ENCODE peak calls at places on chromosomes 11 and 22, in five cellular contexts. F is thoracic aorta, J is heart left ventricle, M is Calu3, S is fibroblast of the aortic adventitia. V is an unnamed sample.

GRCh38 chr11:67368621-67369020 is 4.8 kb downstream of the CLCF1 start:
- DNase-seq in F (no peak), J (no peak), M (no peak), S (no peak), V (no peak)

GRCh38 chr11:120573756-120574354 is 62.3 kb downstream of the GRIK4 start:
- DNase-seq in F (no peak), M (no peak), S (no peak), J (no peak), V (no peak)

GRCh38 chr11:3206128-3206921 is 12.3 kb downstream of the MRGPRG start:
- DNase-seq in M (no peak), J (no peak), S (no peak), F (no peak), V (no peak)

GRCh38 chr11:34311126-34311525 is 46.7 kb downstream of the ABTB2 start:
- DNase-seq in S (no peak), J (peak), F (no peak), M (no peak), V (no peak)

GRCh38 chr11:30510750-30511149 is 75.4 kb downstream of the MPPED2 start:
- DNase-seq in S (no peak), J (no peak), F (no peak), M (no peak), V (no peak)

GRCh38 chr11:126375726-126376125 is 20.2 kb downstream of the ST3GAL4 start:
- DNase-seq in F (no peak), M (no peak), J (no peak), S (peak), V (no peak)

GRCh38 chr11:75905434-75905833 is 90.4 kb downstream of the UVRAG start:
- DNase-seq in M (no peak), J (no peak), S (no peak), F (no peak), V (no peak)

GRCh38 chr11:75174781-75175370 is 24.0 kb downstream of the SLCO2B1 start:
- DNase-seq in M (no peak), J (peak), F (no peak), S (peak), V (no peak)

GRCh38 chr11:95108671-95109551 is 19.3 kb downstream of the ENDOD1 start:
- DNase-seq in S (peak), J (no peak), M (no peak), F (no peak), V (no peak)

GRCh38 chr11:108551653-108552462 is 41.7 kb downstream of the EXPH5 start:
- DNase-seq in F (no peak), J (no peak), S (no peak), M (peak), V (no peak)

GRCh38 chr11:79100093-79100704 is 340.6 kb downstream of the TENM4 start:
- DNase-seq in F (no peak), S (peak), M (peak), J (no peak), V (peak)

GRCh38 chr22:40406063-40406890 is 35.9 kb downstream of the SGSM3 start:
- DNase-seq in S (no peak), F (no peak), J (no peak), M (no peak), V (no peak)

GRCh38 chr11:9600651-9601040 is 27.2 kb downstream of the WEE1 start:
- DNase-seq in M (peak), S (no peak), J (no peak), F (no peak), V (no peak)

GRCh38 chr11:2930705-2931415 is 1.6 kb upstream of the PHLDA2 start:
- DNase-seq in F (no peak), M (peak), J (peak), S (peak), V (peak)

DNA sequence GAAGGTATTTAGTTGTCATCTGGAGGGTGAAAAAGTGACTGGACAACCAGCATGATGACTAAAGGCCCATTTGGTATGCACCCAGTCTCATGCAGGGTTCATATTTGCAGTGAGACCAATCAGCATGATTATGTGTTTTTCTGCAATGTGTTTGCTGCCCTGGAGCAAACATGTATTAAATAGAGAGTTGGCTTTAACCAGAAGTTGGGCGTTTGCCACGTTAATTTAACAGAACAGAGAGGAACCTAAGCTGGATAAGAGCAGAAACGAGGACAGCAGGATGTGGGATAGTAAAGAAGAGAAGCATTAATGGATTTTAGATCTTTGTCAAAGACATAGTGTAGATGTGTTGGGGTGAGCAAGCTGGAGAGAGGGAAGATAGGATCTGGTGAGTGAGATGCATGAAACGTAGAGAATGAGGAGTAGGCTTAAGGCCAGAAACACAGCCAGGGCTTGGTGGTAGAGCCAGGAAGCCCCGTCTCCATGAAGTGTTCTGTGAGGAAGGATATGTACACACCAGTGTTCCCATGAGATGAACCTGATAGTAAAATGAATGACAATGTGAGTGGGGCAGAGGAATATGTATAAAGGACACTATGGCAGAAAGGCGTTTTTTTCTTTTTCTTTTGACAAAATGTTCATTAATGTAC is 164.0 kb upstream of the PDGFD start:
- DNase-seq in S (no peak), M (no peak), J (no peak), F (no peak), V (no peak)
- TF ChIP-seq CTCF in S (no peak), M (no peak), J (no peak), F (no peak), V (no peak)

GRCh38 chr11:70812472-70812871 is 414.1 kb downstream of the CTTN start:
- DNase-seq in J (no peak), S (no peak), M (no peak), F (no peak), V (no peak)

GRCh38 chr11:70815485-70815832 is 417.1 kb downstream of the CTTN start:
- DNase-seq in M (no peak), J (no peak), S (no peak), F (no peak), V (no peak)

GRCh38 chr11:70811483-70811882 is 413.2 kb downstream of the CTTN start:
- DNase-seq in M (no peak), F (no peak), J (no peak), S (no peak), V (no peak)

GRCh38 chr11:70811915-70812314 is 413.6 kb downstream of the CTTN start:
- DNase-seq in J (no peak), S (no peak), M (no peak), F (no peak), V (no peak)

DNA sequence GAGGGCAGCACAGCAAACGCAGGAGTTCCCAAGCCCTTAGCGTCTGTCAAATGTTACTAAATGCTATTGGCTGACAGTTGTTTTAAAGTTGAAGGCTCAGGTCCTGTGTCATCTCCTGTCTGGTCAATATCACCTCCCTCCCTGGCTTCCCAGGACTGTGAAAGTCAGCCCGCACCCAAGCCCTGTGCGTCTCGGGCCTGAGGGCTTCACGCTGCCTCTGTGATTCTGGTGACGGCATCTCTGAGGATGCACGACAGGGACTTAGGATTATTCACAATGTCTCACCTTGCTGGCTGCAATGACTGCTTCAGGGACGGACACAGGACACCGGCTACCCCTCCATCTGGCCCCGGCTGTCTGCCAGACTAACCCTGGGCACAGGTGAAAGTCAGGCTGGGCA is 415.3 kb downstream of the CTTN start:
- DNase-seq in M (no peak), F (no peak), S (no peak), J (no peak), V (no peak)
- TF ChIP-seq CTCF in M (no peak), F (no peak), S (no peak), J (no peak), V (no peak)

GRCh38 chr11:64207247-64208085 is 945 bp downstream of the FERMT3 start:
- DNase-seq in F (no peak), M (no peak), S (peak), J (peak), V (no peak)
- TF ChIP-seq CTCF in F (no peak), M (no peak), S (no peak), J (no peak), V (no peak)

GRCh38 chr11:114586797-114587196 is 8.8 kb downstream of the NXPE4 start:
- DNase-seq in M (no peak), F (no peak), S (peak), J (no peak), V (no peak)
- TF ChIP-seq CTCF in M (no peak), F (no peak), S (peak), J (no peak), V (no peak)

DNA sequence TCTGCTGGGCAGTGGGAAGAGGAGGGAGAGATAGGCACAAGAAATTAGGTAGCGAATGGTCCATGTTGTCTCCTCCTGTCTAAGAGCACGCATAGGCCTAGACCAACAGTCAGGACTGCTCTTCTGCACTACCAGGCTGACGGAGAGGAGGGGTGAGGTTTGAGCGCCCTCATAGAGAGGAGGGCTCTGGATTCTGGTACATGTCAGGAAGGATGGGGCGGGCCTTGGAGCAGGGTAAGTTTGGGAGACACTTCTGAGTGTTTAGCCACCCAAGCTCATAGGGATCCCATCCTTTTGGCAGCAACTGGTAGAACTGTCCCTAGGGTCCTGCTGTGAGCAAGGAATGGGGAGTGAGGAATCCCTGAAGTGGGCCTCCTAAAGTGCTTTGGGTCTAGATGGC is 60.4 kb downstream of the KCNC1 start:
- DNase-seq in F (no peak), M (no peak), J (no peak), S (no peak), V (no peak)
- TF ChIP-seq CTCF in F (no peak), M (no peak), J (no peak), S (no peak), V (no peak)

GRCh38 chr11:44266056-44266780 is 43.7 kb downstream of the ALX4 start:
- DNase-seq in J (no peak), M (no peak), S (no peak), F (no peak), V (no peak)

GRCh38 chr11:44263711-44264110 is 46.2 kb downstream of the ALX4 start:
- DNase-seq in S (no peak), M (no peak), F (no peak), J (no peak), V (no peak)

GRCh38 chr11:44264126-44264749 is 45.7 kb downstream of the ALX4 start:
- DNase-seq in S (no peak), J (no peak), F (no peak), M (no peak), V (no peak)

GRCh38 chr11:44267366-44268072 is 42.4 kb downstream of the ALX4 start:
- DNase-seq in F (no peak), M (no peak), S (no peak), J (no peak), V (no peak)

DNA sequence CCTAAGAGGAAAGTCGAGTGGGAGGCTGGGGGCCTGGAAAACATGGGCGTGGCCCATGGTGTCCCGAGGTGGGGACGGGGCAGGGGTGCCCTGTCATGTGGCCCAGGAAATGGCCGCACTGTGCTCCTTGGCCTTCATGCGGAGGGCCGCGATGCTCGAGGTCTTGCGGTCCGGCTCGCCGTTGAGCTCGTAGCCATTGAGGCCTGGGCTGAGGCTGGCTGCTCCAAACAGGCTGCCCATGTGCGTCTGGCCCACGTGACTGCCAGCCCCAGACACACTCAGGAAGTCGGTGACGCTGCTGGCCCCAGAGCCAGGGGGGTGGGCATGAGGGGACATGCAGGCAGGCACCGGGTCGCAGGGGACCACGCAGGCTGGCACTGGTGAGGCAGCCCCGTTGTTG is 45.2 kb downstream of the ALX4 start:
- DNase-seq in J (no peak), M (no peak), F (no peak), S (no peak), V (no peak)
- TF ChIP-seq CTCF in J (no peak), M (no peak), F (no peak), S (no peak), V (no peak)

DNA sequence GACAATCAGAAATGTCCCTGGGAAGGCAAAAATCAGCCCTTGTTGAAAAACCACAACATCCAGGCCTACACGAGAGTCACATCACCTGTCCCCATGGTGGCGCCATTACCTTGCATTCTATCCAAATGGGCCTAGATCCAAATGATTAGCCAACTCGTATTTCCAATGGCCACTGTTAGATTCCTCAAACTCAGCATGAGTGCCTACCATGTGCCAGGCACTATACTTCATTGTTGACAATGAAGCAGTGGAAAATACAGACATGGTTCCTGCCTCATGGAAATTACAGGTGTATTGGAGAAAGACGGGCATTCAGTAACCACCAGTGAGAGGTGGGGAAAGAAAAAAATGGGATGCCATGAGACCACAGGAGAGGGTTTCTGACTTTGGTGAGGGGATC is 29.8 kb upstream of the CREB3L1 start:
- DNase-seq in J (no peak), F (no peak), S (peak), M (peak), V (peak)
- TF ChIP-seq CTCF in J (peak), F (no peak), S (no peak), M (peak), V (peak)

DNA sequence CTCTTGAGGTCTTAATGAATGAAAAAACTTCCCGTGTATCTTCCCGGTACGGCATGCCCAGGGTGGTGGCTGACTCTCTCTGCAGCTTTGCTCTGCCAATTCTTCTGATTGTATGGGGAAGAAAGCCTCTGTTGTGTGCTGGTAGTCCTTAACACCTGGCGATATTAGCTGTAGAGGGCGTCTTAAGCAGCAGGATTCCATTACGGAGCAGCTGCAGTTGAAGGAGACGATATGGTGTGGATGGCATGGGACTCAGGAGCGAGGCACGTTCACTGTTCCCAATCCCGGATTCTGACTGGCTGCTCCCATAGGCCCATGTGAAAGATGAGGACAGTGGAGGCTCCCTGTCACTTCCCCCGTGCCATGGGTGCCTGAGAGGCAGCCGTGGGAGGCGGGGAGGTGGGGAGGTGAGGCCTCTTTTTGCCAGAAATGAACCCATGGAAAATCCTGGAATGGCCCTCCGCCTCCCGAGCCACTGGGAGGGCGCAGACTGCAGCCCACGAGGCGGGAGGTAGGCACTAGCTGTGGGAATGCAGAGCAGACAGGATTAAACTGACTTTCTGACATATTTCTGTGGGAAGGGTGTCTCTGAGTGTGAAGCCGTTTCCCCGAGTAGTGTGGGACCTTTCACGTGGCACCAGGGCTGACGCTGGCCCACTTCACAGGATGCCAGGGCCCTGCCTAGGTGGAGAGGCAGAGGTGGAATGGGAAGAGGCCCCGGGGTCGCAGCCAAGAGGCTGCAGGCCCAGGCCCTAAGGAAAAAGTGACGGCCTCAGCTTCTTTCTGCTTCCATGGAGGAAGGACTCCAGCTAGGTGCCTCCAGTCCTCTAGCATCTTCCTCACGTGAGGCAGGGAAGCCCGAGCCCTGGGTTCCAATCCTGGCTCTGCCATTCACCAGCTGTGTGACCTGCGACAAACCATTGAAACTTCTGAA is 121.4 kb upstream of the CD82 start:
- DNase-seq in S (no peak), F (no peak), M (no peak), J (no peak), V (no peak)
- TF ChIP-seq CTCF in S (no peak), F (no peak), M (no peak), J (no peak), V (no peak)

V was measured in endothelial cell.